ENCODE peak calls at places on chromosome 13, in seven cellular contexts. I is body of pancreas, O is HepG2, B is NB4, H is uterus, G is A549, J is tibial nerve. Z is an unnamed sample.

GRCh38 chr13:112983428-112984196 is 14.6 kb downstream of the MCF2L start:
- DNase-seq in H (no peak), G (no peak), I (no peak), J (no peak), O (peak), B (no peak), Z (no peak)

GRCh38 chr13:79393564-79394249 is 12.3 kb downstream of the RBM26 start:
- DNase-seq in B (peak), J (no peak), H (no peak), O (peak), G (no peak), I (no peak), Z (no peak)

GRCh38 chr13:86002921-86003488 is 203.8 kb upstream of the SLITRK6 start:
- DNase-seq in H (no peak), J (no peak), O (no peak), I (no peak), G (no peak), B (no peak), Z (no peak)

GRCh38 chr13:41107104-41107571 is 25.5 kb downstream of the KBTBD6 start:
- DNase-seq in H (no peak), J (no peak), G (no peak), O (peak), B (no peak), I (no peak), Z (no peak)

GRCh38 chr13:25847145-25847544 is 204.7 kb downstream of the SHISA2 start:
- DNase-seq in O (no peak), H (no peak), J (no peak), I (no peak), G (no peak), B (peak), Z (no peak)

GRCh38 chr13:113117956-113118327 is 4.7 kb upstream of the F10 start:
- DNase-seq in J (no peak), B (no peak), G (no peak), I (no peak), H (no peak), O (no peak), Z (no peak)

GRCh38 chr13:80873589-80873988 is 532.7 kb upstream of the SPRY2 start:
- DNase-seq in B (peak), I (no peak), H (no peak), G (no peak), J (no peak), O (no peak), Z (no peak)

GRCh38 chr13:95341441-95341840 is 40.2 kb upstream of the ABCC4 start:
- DNase-seq in J (no peak), G (no peak), H (no peak), O (no peak), I (no peak), B (no peak), Z (no peak)

GRCh38 chr13:109509154-109509905 is 277.1 kb downstream of the IRS2 start:
- DNase-seq in G (no peak), H (no peak), B (peak), J (no peak), O (no peak), I (no peak), Z (no peak)

GRCh38 chr13:79582896-79583295 is 101.9 kb downstream of the NDFIP2 start:
- DNase-seq in H (no peak), J (no peak), G (no peak), I (no peak), B (no peak), O (no peak), Z (no peak)

GRCh38 chr13:46982856-46983582 is 86.2 kb upstream of the HTR2A start:
- DNase-seq in B (peak), J (no peak), O (no peak), I (no peak), H (no peak), G (no peak), Z (no peak)

GRCh38 chr13:101626925-101627555 is 174.6 kb downstream of the ITGBL1 start:
- DNase-seq in B (peak), H (no peak), I (no peak), O (no peak), J (no peak), G (no peak), Z (no peak)
- TF ChIP-seq POLR2A in B (no peak), H (no peak), I (no peak), O (no peak), J (no peak), G (no peak), Z (no peak)

GRCh38 chr13:75324413-75324940 is 157.5 kb downstream of the TBC1D4 start:
- DNase-seq in J (no peak), I (no peak), H (no peak), O (no peak), B (no peak), G (no peak), Z (no peak)

GRCh38 chr13:75327132-75327505 is 154.8 kb downstream of the TBC1D4 start:
- DNase-seq in B (no peak), O (no peak), J (no peak), H (no peak), G (no peak), I (no peak), Z (no peak)

GRCh38 chr13:75329723-75330122 is 152.2 kb downstream of the TBC1D4 start:
- DNase-seq in H (no peak), J (no peak), O (peak), B (no peak), I (no peak), G (no peak), Z (no peak)

GRCh38 chr13:75329097-75329496 is 152.9 kb downstream of the TBC1D4 start:
- DNase-seq in B (no peak), G (no peak), J (no peak), H (no peak), I (no peak), O (no peak), Z (no peak)

DNA sequence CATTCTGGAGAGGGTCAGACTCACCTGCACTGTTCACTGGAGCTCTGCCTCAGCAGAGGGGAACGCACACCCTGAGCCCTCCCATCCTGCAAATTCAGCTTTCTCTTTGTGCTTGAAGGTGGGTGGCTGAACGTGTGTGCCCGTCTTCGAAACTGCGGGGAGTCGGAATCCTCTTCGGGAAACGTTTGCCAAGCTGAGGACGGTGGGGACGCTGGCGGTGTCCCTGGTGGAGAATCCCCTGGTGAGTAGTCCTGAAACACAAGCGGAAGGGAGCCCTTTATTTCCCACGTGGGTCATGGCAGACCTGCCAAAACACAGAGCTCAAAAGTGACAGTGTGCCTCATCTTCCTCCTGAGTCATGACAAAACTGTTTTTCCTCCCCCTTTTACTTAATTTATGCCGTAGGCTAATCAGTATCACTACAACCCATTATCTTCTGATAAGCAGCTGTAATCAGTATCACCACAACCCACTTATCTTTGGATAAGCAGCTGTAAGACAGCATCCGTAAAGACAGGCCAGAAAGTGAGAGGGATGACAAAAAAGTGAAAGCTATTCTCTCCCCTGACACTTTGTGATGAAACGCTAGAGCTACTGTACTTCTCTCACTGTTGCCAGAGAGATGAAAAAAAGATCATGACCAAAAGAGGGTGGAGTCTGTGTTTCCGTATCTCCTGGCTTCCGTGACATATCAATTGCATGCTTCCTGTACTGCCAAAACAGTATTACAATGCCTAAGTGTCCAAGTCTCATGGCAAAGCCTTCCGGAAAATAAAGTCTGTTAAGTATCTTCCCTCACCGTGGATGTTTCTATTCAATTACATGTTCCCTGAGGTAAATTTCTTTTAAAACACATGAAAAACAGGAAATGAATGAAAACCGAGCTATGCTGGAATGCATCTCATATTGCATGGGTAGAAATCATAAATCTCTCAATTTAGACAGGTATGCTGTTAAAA is 155.5 kb downstream of the TBC1D4 start:
- DNase-seq in O (no peak), J (no peak), B (no peak), I (no peak), G (no peak), H (no peak), Z (no peak)
- TF ChIP-seq POLR2A in O (no peak), J (no peak), B (no peak), I (no peak), G (no peak), H (no peak), Z (no peak)

GRCh38 chr13:97434417-97435296 is 688 bp downstream of the RAP2A start:
- DNase-seq in J (peak), B (peak), O (no peak), H (peak), I (peak), G (peak), Z (no peak)

GRCh38 chr13:97432232-97432916 is 1.6 kb upstream of the RAP2A start:
- DNase-seq in J (no peak), B (peak), I (no peak), G (no peak), H (no peak), O (no peak), Z (no peak)

GRCh38 chr13:97433727-97434416 is at the start of gene RAP2A:
- DNase-seq in H (peak), I (peak), O (peak), B (peak), J (peak), G (peak), Z (peak)

GRCh38 chr13:97431365-97431764 is 2.6 kb upstream of the RAP2A start:
- DNase-seq in I (no peak), G (no peak), J (no peak), H (no peak), O (no peak), B (no peak), Z (no peak)

DNA sequence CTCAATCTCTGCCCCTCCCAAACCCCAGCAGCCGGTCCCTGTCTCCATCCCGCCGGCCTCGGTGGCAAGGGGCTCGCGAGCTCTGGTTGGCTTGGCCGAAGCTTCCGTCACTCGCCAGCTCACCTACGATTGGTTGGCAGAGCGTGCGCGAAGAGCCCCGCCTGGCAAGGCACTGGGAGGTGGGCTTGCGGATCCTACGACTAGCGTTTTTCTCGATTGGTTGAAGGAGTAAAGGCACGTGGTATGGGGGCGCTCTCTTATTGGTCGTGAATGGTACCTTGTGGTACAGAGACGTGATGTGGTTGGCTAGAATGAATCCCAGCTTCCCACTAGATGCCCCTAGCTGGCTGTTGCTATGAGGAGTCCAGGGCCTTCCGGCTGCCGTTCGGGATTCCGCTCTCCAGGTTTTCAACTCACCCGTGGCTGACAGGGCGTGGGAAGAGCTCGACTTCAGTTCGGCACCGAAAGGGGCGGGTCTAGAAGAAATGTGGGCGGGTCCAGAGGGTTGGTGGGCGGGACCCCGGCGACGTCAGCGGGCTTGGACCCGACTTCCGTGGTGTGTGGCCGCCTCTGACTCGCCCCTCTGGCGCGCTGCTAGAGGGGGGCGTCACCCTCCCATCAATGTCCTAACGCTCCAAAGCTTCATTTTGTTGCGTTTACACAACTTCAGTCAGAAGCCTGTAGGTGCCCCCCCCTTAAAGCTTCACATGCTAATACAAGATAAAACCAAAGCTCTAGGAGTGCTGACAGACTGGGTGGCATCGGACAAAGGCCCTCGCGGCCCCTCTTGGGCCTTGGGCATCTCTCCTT is 847 bp upstream of the RAP2A start:
- DNase-seq in O (peak), J (peak), H (peak), B (peak), G (peak), I (peak), Z (peak)
- TF ChIP-seq POLR2A in O (peak), J (peak), H (peak), B (peak), G (peak), I (peak), Z (no peak)

GRCh38 chr13:48001127-48001881 is at the start of gene SUCLA2:
- DNase-seq in B (peak), J (peak), I (peak), H (peak), O (peak), G (peak), Z (peak)
- TF ChIP-seq POLR2A in B (peak), J (peak), I (peak), H (peak), O (peak), G (peak), Z (peak)